ENCODE peak calls at places on chromosomes 16 and 17, in five cellular contexts. Q is ELF-1; E is progenitor cell of endocrine pancreas; B is activated CD4-positive, CD25-positive, alpha-beta regulatory T cell; U is testis. H is an unnamed sample.

GRCh38 chr17:28500712-28501379 is 5.3 kb upstream of the FOXN1 start:
- DNase-seq in Q (no peak), E (no peak), B (no peak), U (no peak), H (no peak)

GRCh38 chr17:74608511-74608910 is 15.0 kb downstream of the CD300E start:
- DNase-seq in Q (no peak), E (no peak), B (no peak), U (no peak), H (no peak)

GRCh38 chr17:1123397-1124237 is 56.2 kb downstream of the ABR start:
- DNase-seq in Q (no peak), E (no peak), B (no peak), U (no peak), H (no peak)

GRCh38 chr16:61887903-61888302 is 148.3 kb downstream of the CDH8 start:
- DNase-seq in Q (peak), E (no peak), B (no peak), U (peak), H (no peak)

GRCh38 chr17:66143657-66144282 is 48.2 kb downstream of the CEP112 start:
- DNase-seq in Q (no peak), E (no peak), B (no peak), U (no peak), H (no peak)

GRCh38 chr16:30875881-30876791 is 17.7 kb downstream of the BCL7C start:
- DNase-seq in Q (peak), E (no peak), B (no peak), U (no peak), H (no peak)

GRCh38 chr17:77322284-77322533 is 181.4 kb downstream of the SEC14L1 start:
- DNase-seq in Q (no peak), E (no peak), B (no peak), U (no peak), H (no peak)

GRCh38 chr17:10149573-10150399 is 48.6 kb downstream of the GAS7 start:
- DNase-seq in Q (no peak), E (no peak), B (no peak), U (no peak), H (no peak)

GRCh38 chr16:84462296-84463210 is 41.9 kb downstream of the MEAK7 start:
- DNase-seq in Q (no peak), E (peak), B (no peak), U (no peak), H (no peak)

GRCh38 chr16:11734025-11734652 is 8.5 kb downstream of the TXNDC11 start:
- DNase-seq in Q (no peak), E (no peak), B (no peak), U (no peak), H (no peak)

GRCh38 chr16:52545157-52545543 is 1.8 kb downstream of the TOX3 start:
- DNase-seq in Q (no peak), E (no peak), B (no peak), U (no peak), H (no peak)

GRCh38 chr17:47291242-47291873 is 32.4 kb upstream of the EFCAB13 start:
- DNase-seq in Q (no peak), E (no peak), B (no peak), U (no peak), H (no peak)

GRCh38 chr16:55701442-55702319 is 45.9 kb downstream of the SLC6A2 start:
- DNase-seq in Q (peak), E (peak), B (no peak), U (peak), H (peak)

GRCh38 chr17:64147110-64148016 is 17.4 kb upstream of the ERN1 start:
- DNase-seq in Q (peak), E (no peak), B (no peak), U (no peak), H (no peak)

GRCh38 chr16:71536752-71537499 is 10.7 kb downstream of the CHST4 start:
- DNase-seq in Q (no peak), E (no peak), B (no peak), U (no peak), H (no peak)

GRCh38 chr17:36879599-36880255 is 57.5 kb upstream of the LHX1 start:
- DNase-seq in Q (no peak), E (no peak), B (no peak), U (no peak), H (no peak)

H was measured in NT2/D1.